ENCODE peak calls at places on chromosomes 13 and 19, in six cellular contexts. X is GM12878, N is HCT116, J is HepG2, F is K562, W is H1. U is an unnamed sample.

GRCh38 chr19:15551183-15552004 is 43.1 kb downstream of the CYP4F22 start:
- DNase-seq in X (no peak), N (no peak), J (peak), F (peak), W (no peak), U (no peak)

GRCh38 chr19:55069137-55069858 is 6.3 kb upstream of the RDH13 start:
- DNase-seq in X (no peak), N (no peak), J (no peak), F (peak), W (peak), U (no peak)

GRCh38 chr19:57171551-57172081 is 4.3 kb upstream of the DUXA start:
- DNase-seq in X (no peak), N (no peak), J (peak), F (no peak), W (peak), U (no peak)

GRCh38 chr19:750640-751423 is at the start of gene MISP:
- DNase-seq in X (no peak), N (no peak), J (no peak), F (peak), W (no peak), U (no peak)

GRCh38 chr13:75101997-75102720 is 379.8 kb downstream of the TBC1D4 start:
- DNase-seq in X (no peak), N (no peak), J (no peak), F (no peak), W (no peak), U (peak)

GRCh38 chr19:6233051-6233826 is 46.5 kb downstream of the MLLT1 start:
- DNase-seq in X (no peak), N (no peak), J (no peak), F (no peak), W (no peak), U (peak)

GRCh38 chr13:39297664-39298171 is 259.5 kb downstream of the NHLRC3 start:
- DNase-seq in X (no peak), N (no peak), J (no peak), F (no peak), W (no peak), U (no peak)

GRCh38 chr13:50129923-50130685 is 114.9 kb downstream of the KCNRG start:
- DNase-seq in X (no peak), N (no peak), J (no peak), F (no peak), W (peak), U (no peak)

GRCh38 chr19:32675720-32676185 is at the start of gene RGS9BP:
- DNase-seq in X (no peak), N (no peak), J (peak), F (peak), W (peak), U (peak)

GRCh38 chr13:45749026-45749759 is 47.1 kb downstream of the CBY2 start:
- DNase-seq in X (no peak), N (no peak), J (no peak), F (no peak), W (no peak), U (no peak)

GRCh38 chr13:35518337-35518736 is 41.8 kb upstream of the MAB21L1 start:
- DNase-seq in X (no peak), N (no peak), J (no peak), F (no peak), W (no peak), U (no peak)

GRCh38 chr19:44707794-44708193 is 8.8 kb downstream of the CEACAM16 start:
- DNase-seq in X (no peak), N (no peak), J (no peak), F (no peak), W (no peak), U (no peak)

GRCh38 chr19:48495391-48495790 is 16.2 kb downstream of the LMTK3 start:
- DNase-seq in X (no peak), N (no peak), J (no peak), F (no peak), W (no peak), U (no peak)

GRCh38 chr13:49330546-49330864 is 82.8 kb downstream of the CDADC1 start:
- DNase-seq in X (no peak), N (no peak), J (no peak), F (no peak), W (no peak), U (no peak)

GRCh38 chr13:70523622-70524021 is 415.4 kb upstream of the KLHL1 start:
- DNase-seq in X (no peak), N (no peak), J (no peak), F (no peak), W (no peak), U (no peak)

GRCh38 chr13:98752111-98752941 is at the start of gene SLC15A1:
- DNase-seq in X (no peak), N (no peak), J (no peak), F (no peak), W (peak), U (peak)

GRCh38 chr19:12872941-12873890 is 8.0 kb downstream of the DNASE2 start:
- DNase-seq in X (no peak), N (no peak), J (peak), F (peak), W (peak), U (peak)

GRCh38 chr13:66689628-66690027 is 540.5 kb downstream of the PCDH9 start:
- DNase-seq in X (no peak), N (no peak), J (no peak), F (no peak), W (no peak), U (peak)

GRCh38 chr19:4482721-4483120 is 10.6 kb downstream of the HDGFL2 start:
- DNase-seq in X (no peak), N (no peak), J (no peak), F (no peak), W (no peak), U (no peak)

GRCh38 chr13:59801107-59801880 is 362.4 kb downstream of the DIAPH3 start:
- DNase-seq in X (no peak), N (no peak), J (no peak), F (no peak), W (no peak), U (no peak)

GRCh38 chr13:50115695-50116094 is 100.5 kb downstream of the KCNRG start:
- DNase-seq in X (no peak), N (no peak), J (no peak), F (no peak), W (no peak), U (no peak)

GRCh38 chr13:37319041-37319443 is 213.6 kb upstream of the CSNK1A1L start:
- DNase-seq in X (no peak), N (no peak), J (no peak), F (no peak), W (no peak), U (no peak)

GRCh38 chr19:4144666-4145261 is 8.7 kb upstream of the CREB3L3 start:
- DNase-seq in X (no peak), N (peak), J (no peak), F (peak), W (no peak), U (no peak)

GRCh38 chr13:101706651-101707050 is 254.2 kb downstream of the ITGBL1 start:
- DNase-seq in X (no peak), N (no peak), J (peak), F (no peak), W (no peak), U (peak)

GRCh38 chr13:97629601-97630272 is 195.8 kb downstream of the RAP2A start:
- DNase-seq in X (no peak), N (no peak), J (no peak), F (no peak), W (no peak), U (no peak)

GRCh38 chr19:49840736-49841249 is 10.2 kb upstream of the PTOV1 start:
- DNase-seq in X (no peak), N (no peak), J (no peak), F (no peak), W (no peak), U (no peak)
- H3K27ac ChIP-seq in X (no peak), N (no peak), J (no peak), F (no peak), W (no peak), U (no peak)

DNA sequence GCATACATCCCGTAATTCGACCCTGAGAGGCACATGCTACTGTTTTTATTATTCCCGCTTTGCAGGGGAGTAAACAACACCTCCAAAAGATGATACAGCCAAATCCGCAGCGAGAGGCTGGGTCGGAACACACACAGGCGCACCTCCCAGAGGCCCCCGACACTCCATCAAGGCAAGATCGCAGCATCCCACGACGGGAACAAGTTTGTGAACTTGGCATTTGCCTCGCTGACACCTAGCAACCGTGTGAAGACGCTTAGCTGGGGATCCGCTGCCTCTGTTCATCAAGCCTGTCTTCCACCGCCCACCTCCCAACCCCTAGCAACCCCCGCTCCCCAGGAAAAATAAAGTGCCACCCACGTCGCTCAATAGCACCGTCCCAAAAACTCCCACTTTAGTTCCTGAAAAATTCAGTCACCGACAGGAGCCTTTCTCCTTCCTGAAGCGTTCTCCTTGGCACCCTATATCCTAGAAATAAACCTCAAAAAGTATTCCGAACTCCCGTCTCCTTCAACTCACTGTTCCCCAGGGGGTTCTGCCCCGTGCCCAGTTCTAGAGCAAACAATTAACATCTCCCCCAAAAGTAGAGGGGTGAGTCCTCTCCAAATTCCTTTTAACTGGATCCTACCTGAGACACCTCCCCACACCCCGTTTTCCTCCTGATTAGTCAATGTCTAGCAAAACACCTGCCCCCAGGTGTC is 1.7 kb downstream of the GNG7 start:
- DNase-seq in X (no peak), N (no peak), J (no peak), F (no peak), W (no peak), U (no peak)
- TF ChIP-seq EZH2 in X (no peak), N (no peak), J (no peak), F (no peak), W (no peak), U (peak)

GRCh38 chr13:40345149-40345514 is 321.3 kb downstream of the FOXO1 start:
- DNase-seq in X (no peak), N (no peak), J (no peak), F (no peak), W (peak), U (no peak)

GRCh38 chr13:40343550-40344269 is 322.7 kb downstream of the FOXO1 start:
- DNase-seq in X (no peak), N (no peak), J (no peak), F (no peak), W (no peak), U (no peak)

GRCh38 chr13:40345654-40346372 is 320.6 kb downstream of the FOXO1 start:
- DNase-seq in X (no peak), N (no peak), J (peak), F (no peak), W (peak), U (peak)

GRCh38 chr13:40342901-40343300 is 323.5 kb downstream of the FOXO1 start:
- DNase-seq in X (no peak), N (no peak), J (no peak), F (no peak), W (no peak), U (no peak)

DNA sequence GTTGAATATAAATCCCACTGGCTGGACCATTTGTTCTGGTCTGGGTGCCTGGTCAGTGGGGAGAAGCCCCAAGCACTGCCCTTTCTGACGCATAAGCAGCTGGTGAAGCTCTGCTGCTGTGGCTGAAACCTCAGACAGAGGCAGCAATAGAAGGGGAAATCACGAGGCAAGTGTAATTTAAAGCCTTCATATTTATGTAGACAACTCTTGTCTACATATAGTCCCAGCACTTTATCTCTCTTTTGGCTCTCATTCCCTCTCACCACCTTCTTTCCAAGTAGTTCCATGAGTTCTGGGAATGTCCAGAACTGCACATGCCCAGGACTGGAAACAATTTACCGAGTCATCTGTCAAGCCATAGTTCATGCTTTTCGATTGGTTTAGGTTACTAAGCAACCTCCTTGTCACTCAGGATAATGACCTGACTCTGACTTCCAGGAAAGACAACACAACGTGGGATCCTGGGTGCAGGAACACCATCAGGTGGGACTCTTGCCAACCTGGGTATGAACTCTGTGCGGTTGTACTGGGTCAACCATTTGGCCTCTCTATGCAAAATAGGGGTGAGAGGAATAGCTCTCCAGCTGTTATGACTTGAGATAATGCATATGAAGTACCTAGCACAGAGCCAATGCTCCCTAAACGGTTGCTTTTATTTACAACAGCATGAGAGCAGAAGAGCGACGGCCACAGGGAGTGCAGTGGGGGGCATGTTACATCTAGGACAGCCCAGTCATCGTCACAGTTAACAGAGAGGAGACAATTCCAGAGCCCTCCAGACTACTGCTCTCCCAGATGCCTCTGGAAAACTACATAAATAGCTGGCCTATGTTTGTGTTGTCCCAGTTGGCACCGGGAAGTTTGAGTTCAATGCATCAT is 321.9 kb downstream of the FOXO1 start:
- DNase-seq in X (peak), N (no peak), J (peak), F (no peak), W (peak), U (no peak)
- TF ChIP-seq POLR2A in X (no peak), N (no peak), J (no peak), F (no peak), W (no peak), U (no peak)

DNA sequence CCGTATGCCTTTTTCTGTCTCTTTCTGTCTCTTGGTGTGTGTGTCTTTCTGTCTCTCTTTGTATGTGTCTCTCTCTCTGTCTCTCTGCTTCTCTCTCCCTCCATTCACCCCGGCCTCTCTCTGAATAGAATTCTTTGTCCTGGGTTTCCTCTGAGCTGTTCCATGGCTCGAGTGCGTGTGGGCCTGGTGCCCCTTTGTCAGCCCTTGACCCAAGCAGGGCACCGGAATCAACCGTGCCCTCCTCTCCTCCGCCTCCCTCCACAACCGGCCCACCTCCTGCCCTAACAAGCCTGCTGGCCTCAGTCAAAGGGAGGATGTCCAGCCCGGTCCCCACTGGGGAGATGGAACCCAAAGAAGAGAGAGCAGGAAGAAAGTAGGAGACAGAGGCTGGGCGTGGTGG is 3.2 kb downstream of the AXL start:
- DNase-seq in X (no peak), N (no peak), J (no peak), F (no peak), W (no peak), U (no peak)
- H3K27ac ChIP-seq in X (no peak), N (peak), J (no peak), F (no peak), W (no peak), U (peak)

GRCh38 chr19:47232422-47233211 is 1.6 kb upstream of the BBC3 start:
- DNase-seq in X (no peak), N (no peak), J (no peak), F (no peak), W (no peak), U (peak)
- TF ChIP-seq EZH2 in X (no peak), N (no peak), J (no peak), F (no peak), W (no peak), U (no peak)

DNA sequence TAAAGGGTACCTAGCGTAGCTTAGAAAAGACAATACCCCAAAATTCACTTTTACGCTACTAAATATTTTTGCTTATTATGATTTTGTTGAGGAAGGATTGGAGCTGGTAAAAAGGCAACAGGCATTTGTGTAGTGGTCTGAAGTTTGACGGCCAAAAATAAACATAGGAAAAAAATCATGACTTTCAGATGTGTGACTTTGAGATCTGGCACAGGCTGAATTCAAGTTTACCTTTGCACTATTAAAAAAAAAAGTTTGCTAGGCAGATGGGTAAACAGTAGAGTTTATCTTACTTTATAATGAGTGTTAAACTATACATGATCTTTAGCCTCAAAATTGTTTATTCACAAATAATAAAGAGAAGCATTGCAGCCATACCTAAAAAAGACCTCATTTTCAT is 24.3 kb upstream of the INTS6 start:
- DNase-seq in X (no peak), N (no peak), J (no peak), F (no peak), W (no peak), U (no peak)
- TF ChIP-seq POLR2A in X (no peak), N (no peak), J (no peak), F (no peak), W (no peak), U (no peak)